ENCODE peak calls at places on chromosomes 6 and 20, in four cellular contexts. One of them, this sample, is unnamed.

GRCh38 chr6:87851674-87852260 is 149.7 kb upstream of the AKIRIN2 start:
- DNase-seq in BJ: no peak
- DNase-seq in GM20000: no peak
- DNase-seq in AG04450: no peak
- DNase-seq in this sample: no peak

GRCh38 chr6:151136141-151136755 is 103.5 kb upstream of the AKAP12 start:
- DNase-seq in GM20000: no peak
- DNase-seq in BJ: no peak
- DNase-seq in AG04450: no peak
- DNase-seq in this sample: no peak

GRCh38 chr20:20552076-20552475 is 160.4 kb downstream of the RALGAPA2 start:
- DNase-seq in AG04450: no peak
- DNase-seq in GM20000: no peak
- DNase-seq in BJ: no peak
- DNase-seq in this sample: no peak

GRCh38 chr20:12179692-12180091 is 262.0 kb downstream of the BTBD3 start:
- DNase-seq in BJ: no peak
- DNase-seq in AG04450: no peak
- DNase-seq in GM20000: no peak
- DNase-seq in this sample: no peak

GRCh38 chr6:78484181-78485064 is 382.9 kb upstream of the IRAK1BP1 start:
- DNase-seq in AG04450: no peak
- DNase-seq in BJ: no peak
- DNase-seq in GM20000: no peak
- DNase-seq in this sample: no peak

GRCh38 chr6:106787327-106788196 is 158.2 kb downstream of the QRSL1 start:
- DNase-seq in AG04450: no peak
- DNase-seq in GM20000: no peak
- DNase-seq in BJ: no peak
- DNase-seq in this sample: peak

GRCh38 chr6:74170118-74170517 is 474.1 kb downstream of the CD109 start:
- DNase-seq in AG04450: peak
- DNase-seq in GM20000: no peak
- DNase-seq in BJ: peak
- DNase-seq in this sample: no peak

GRCh38 chr6:156778615-156779205 is 1.5 kb downstream of the ARID1B start:
- DNase-seq in GM20000: peak
- DNase-seq in BJ: no peak
- DNase-seq in AG04450: no peak
- DNase-seq in this sample: peak

GRCh38 chr20:40955326-40955725 is 73.3 kb upstream of the TOP1 start:
- DNase-seq in GM20000: no peak
- DNase-seq in AG04450: no peak
- DNase-seq in BJ: no peak
- DNase-seq in this sample: no peak

GRCh38 chr6:43292763-43293318 is 5.2 kb upstream of the SLC22A7 start:
- DNase-seq in GM20000: no peak
- DNase-seq in BJ: no peak
- DNase-seq in AG04450: no peak
- DNase-seq in this sample: no peak

GRCh38 chr6:159221486-159222170 is 52.4 kb downstream of the FNDC1 start:
- DNase-seq in AG04450: no peak
- DNase-seq in GM20000: no peak
- DNase-seq in BJ: no peak
- DNase-seq in this sample: no peak

GRCh38 chr6:100335999-100336398 is 128.7 kb downstream of the SIM1 start:
- DNase-seq in AG04450: no peak
- DNase-seq in BJ: no peak
- DNase-seq in GM20000: no peak
- DNase-seq in this sample: no peak

GRCh38 chr6:153096031-153096430 is 35.1 kb downstream of the RGS17 start:
- DNase-seq in AG04450: no peak
- DNase-seq in GM20000: no peak
- DNase-seq in BJ: no peak
- DNase-seq in this sample: no peak

GRCh38 chr6:146444195-146444594 is 99.4 kb upstream of the RAB32 start:
- DNase-seq in BJ: no peak
- DNase-seq in GM20000: no peak
- DNase-seq in AG04450: no peak
- DNase-seq in this sample: no peak

GRCh38 chr6:148322704-148323103 is 19.9 kb upstream of the SASH1 start:
- DNase-seq in BJ: no peak
- DNase-seq in GM20000: no peak
- DNase-seq in AG04450: no peak
- DNase-seq in this sample: no peak

GRCh38 chr20:32544893-32545840 is 40.0 kb downstream of the NOL4L start:
- DNase-seq in GM20000: no peak
- DNase-seq in BJ: no peak
- DNase-seq in AG04450: no peak
- DNase-seq in this sample: no peak

DNA sequence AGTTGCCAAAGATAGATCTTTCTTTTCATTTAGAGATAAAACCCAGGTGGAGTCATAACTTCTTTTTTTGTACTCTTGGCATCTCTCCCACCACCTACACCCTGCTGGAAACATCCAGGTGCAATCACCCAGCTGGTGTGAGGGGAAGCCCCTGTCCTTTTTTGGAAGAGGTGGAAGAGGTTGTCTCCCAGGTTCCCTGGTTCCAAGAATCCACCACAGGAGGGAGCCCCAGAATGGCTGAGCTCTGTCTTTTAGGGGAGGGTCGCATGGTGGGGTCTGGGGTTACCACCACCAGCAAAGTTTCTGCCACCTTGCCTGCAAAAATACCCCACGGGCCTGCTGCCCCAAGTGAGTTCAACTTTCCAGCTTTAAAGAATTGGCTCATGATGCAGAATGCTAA is 10.8 kb downstream of the SMOC2 start:
- DNase-seq in BJ: no peak
- DNase-seq in AG04450: no peak
- DNase-seq in GM20000: no peak
- DNase-seq in this sample: no peak
- TF ChIP-seq CTCF in BJ: no peak
- TF ChIP-seq CTCF in AG04450: no peak
- TF ChIP-seq CTCF in GM20000: no peak
- TF ChIP-seq CTCF in this sample: peak

DNA sequence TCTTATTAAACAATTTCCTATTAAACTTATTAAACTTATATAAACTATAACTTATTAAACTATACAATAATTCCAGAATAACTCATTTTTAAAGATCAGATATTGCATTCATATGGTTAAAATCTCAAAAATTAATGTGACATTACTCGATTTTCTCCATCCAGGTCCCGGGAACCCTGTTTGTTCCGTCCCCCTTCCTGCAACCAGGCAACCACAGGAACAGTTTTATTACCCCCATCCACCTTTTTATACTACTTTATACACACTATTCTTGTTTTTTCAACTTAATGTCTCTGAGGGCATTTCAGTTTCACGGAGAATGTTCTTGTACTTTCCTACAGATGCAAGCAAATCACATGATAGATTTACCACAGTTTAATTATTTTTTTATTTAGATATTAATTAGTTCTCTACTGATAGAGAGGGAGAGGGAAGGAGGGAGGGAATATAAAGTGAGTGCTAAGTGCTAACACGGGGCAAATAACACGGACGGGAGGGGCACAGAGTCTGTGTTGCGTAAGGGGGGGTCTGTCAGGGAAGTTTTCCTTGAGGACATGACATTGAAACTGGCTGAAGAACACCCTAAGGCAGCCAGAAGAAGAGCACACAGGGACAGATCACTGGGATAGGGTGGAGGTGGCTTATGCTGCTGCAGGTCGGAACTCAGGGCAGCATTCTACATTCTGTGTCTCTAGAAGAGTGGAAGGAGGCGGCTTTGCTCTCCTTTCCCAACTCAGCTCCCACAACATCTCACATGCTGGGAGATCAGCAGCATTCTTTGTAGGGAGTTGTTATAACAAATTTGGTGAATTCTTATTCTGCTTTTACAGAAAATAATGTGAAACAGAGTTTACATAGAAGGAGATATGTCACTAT is 225.2 kb downstream of the FOXC1 start:
- DNase-seq in BJ: no peak
- DNase-seq in GM20000: no peak
- DNase-seq in AG04450: no peak
- DNase-seq in this sample: no peak
- TF ChIP-seq CTCF in BJ: no peak
- TF ChIP-seq CTCF in GM20000: no peak
- TF ChIP-seq CTCF in AG04450: no peak
- TF ChIP-seq CTCF in this sample: no peak

GRCh38 chr20:46108435-46108841 is 9.7 kb upstream of the CD40 start:
- DNase-seq in BJ: no peak
- DNase-seq in GM20000: peak
- DNase-seq in AG04450: no peak
- DNase-seq in this sample: no peak
- TF ChIP-seq CTCF in BJ: no peak
- TF ChIP-seq CTCF in GM20000: no peak
- TF ChIP-seq CTCF in AG04450: no peak
- TF ChIP-seq CTCF in this sample: no peak

DNA sequence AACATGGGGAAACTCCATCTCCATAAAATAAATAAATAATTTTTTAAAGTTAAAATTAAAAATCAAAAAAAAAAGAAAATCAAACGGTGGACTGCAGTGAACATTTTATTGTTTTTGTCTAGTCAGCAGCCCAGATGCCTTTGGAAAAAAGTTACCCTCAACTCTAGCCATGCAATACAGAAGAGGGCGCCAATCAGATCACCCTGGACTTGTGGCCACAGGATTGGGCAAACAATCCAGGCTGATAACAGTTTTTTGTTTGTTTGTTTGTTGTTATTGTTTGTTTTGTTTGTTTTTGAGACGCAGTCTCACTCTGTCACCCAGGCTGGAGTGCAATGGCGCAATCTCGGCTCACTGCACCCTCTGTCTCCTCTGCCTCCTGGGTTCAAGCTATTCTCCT is 30.5 kb upstream of the NELFCD start:
- DNase-seq in GM20000: no peak
- DNase-seq in BJ: no peak
- DNase-seq in AG04450: no peak
- DNase-seq in this sample: no peak
- TF ChIP-seq CTCF in GM20000: no peak
- TF ChIP-seq CTCF in BJ: no peak
- TF ChIP-seq CTCF in AG04450: no peak
- TF ChIP-seq CTCF in this sample: peak

GRCh38 chr20:48340915-48341314 is 486.9 kb downstream of the PREX1 start:
- DNase-seq in BJ: no peak
- DNase-seq in AG04450: no peak
- DNase-seq in GM20000: no peak
- DNase-seq in this sample: no peak
- TF ChIP-seq CTCF in BJ: no peak
- TF ChIP-seq CTCF in AG04450: no peak
- TF ChIP-seq CTCF in GM20000: no peak
- TF ChIP-seq CTCF in this sample: no peak

GRCh38 chr6:34581561-34581920 is 25.4 kb upstream of the SPDEF start:
- DNase-seq in AG04450: no peak
- DNase-seq in BJ: no peak
- DNase-seq in GM20000: no peak
- DNase-seq in this sample: no peak

GRCh38 chr6:34584694-34585093 is 28.6 kb upstream of the SPDEF start:
- DNase-seq in GM20000: no peak
- DNase-seq in BJ: no peak
- DNase-seq in AG04450: no peak
- DNase-seq in this sample: no peak

GRCh38 chr6:34583861-34584604 is 27.9 kb upstream of the SPDEF start:
- DNase-seq in BJ: no peak
- DNase-seq in GM20000: no peak
- DNase-seq in AG04450: no peak
- DNase-seq in this sample: no peak

GRCh38 chr6:34585108-34585507 is 29.0 kb upstream of the SPDEF start:
- DNase-seq in AG04450: no peak
- DNase-seq in GM20000: no peak
- DNase-seq in BJ: no peak
- DNase-seq in this sample: no peak

GRCh38 chr6:34583461-34583860 is 27.3 kb upstream of the SPDEF start:
- DNase-seq in AG04450: no peak
- DNase-seq in BJ: no peak
- DNase-seq in GM20000: no peak
- DNase-seq in this sample: no peak
- TF ChIP-seq CTCF in AG04450: peak
- TF ChIP-seq CTCF in BJ: no peak
- TF ChIP-seq CTCF in GM20000: no peak
- TF ChIP-seq CTCF in this sample: no peak

This sample was measured in Caco-2.